ENCODE peak calls at places on chromosome 1, in ten cellular contexts. One of them, this sample, is unnamed.

GRCh38 chr1:246200738-246201137 is 306.3 kb downstream of the SMYD3 start:
- DNase-seq in Peyer's patch: no peak
- DNase-seq in fibroblast of pulmonary artery: no peak
- DNase-seq in Calu3: no peak
- DNase-seq in heart right ventricle: no peak
- DNase-seq in cardiac fibroblast: no peak
- DNase-seq in GM13976: no peak
- DNase-seq in endothelial cell: no peak
- DNase-seq in hepatocyte: no peak
- DNase-seq in lower lobe of right lung: no peak
- DNase-seq in this sample: no peak

GRCh38 chr1:213651077-213651476 is 336.7 kb upstream of the PROX1 start:
- DNase-seq in Peyer's patch: no peak
- DNase-seq in fibroblast of pulmonary artery: no peak
- DNase-seq in Calu3: no peak
- DNase-seq in heart right ventricle: no peak
- DNase-seq in cardiac fibroblast: no peak
- DNase-seq in GM13976: no peak
- DNase-seq in endothelial cell: no peak
- DNase-seq in hepatocyte: no peak
- DNase-seq in lower lobe of right lung: no peak
- DNase-seq in this sample: no peak

GRCh38 chr1:201734776-201735175 is 94.2 kb upstream of the IPO9 start:
- DNase-seq in Peyer's patch: no peak
- DNase-seq in fibroblast of pulmonary artery: no peak
- DNase-seq in Calu3: no peak
- DNase-seq in heart right ventricle: no peak
- DNase-seq in cardiac fibroblast: no peak
- DNase-seq in GM13976: no peak
- DNase-seq in endothelial cell: no peak
- DNase-seq in hepatocyte: no peak
- DNase-seq in lower lobe of right lung: no peak
- DNase-seq in this sample: no peak

GRCh38 chr1:55717111-55717510 is 501.9 kb upstream of the USP24 start:
- DNase-seq in Peyer's patch: no peak
- DNase-seq in fibroblast of pulmonary artery: no peak
- DNase-seq in Calu3: no peak
- DNase-seq in heart right ventricle: no peak
- DNase-seq in cardiac fibroblast: no peak
- DNase-seq in GM13976: no peak
- DNase-seq in endothelial cell: no peak
- DNase-seq in hepatocyte: no peak
- DNase-seq in lower lobe of right lung: no peak
- DNase-seq in this sample: peak

GRCh38 chr1:36137776-36138175 is 11.5 kb downstream of the TRAPPC3 start:
- DNase-seq in Peyer's patch: no peak
- DNase-seq in fibroblast of pulmonary artery: no peak
- DNase-seq in Calu3: no peak
- DNase-seq in heart right ventricle: no peak
- DNase-seq in cardiac fibroblast: no peak
- DNase-seq in GM13976: no peak
- DNase-seq in endothelial cell: no peak
- DNase-seq in hepatocyte: no peak
- DNase-seq in lower lobe of right lung: no peak
- DNase-seq in this sample: no peak

GRCh38 chr1:157403203-157403602 is 149.1 kb downstream of the FCRL5 start:
- DNase-seq in Peyer's patch: no peak
- DNase-seq in fibroblast of pulmonary artery: no peak
- DNase-seq in Calu3: no peak
- DNase-seq in heart right ventricle: no peak
- DNase-seq in cardiac fibroblast: peak
- DNase-seq in GM13976: peak
- DNase-seq in endothelial cell: no peak
- DNase-seq in hepatocyte: peak
- DNase-seq in lower lobe of right lung: no peak
- DNase-seq in this sample: no peak

GRCh38 chr1:243483084-243483845 is 227.4 kb downstream of the SDCCAG8 start:
- DNase-seq in Peyer's patch: no peak
- DNase-seq in fibroblast of pulmonary artery: no peak
- DNase-seq in Calu3: no peak
- DNase-seq in heart right ventricle: no peak
- DNase-seq in cardiac fibroblast: no peak
- DNase-seq in GM13976: peak
- DNase-seq in endothelial cell: peak
- DNase-seq in hepatocyte: no peak
- DNase-seq in lower lobe of right lung: no peak
- DNase-seq in this sample: no peak

GRCh38 chr1:66671472-66671871 is 80.8 kb upstream of the DYNLT5 start:
- DNase-seq in Peyer's patch: no peak
- DNase-seq in fibroblast of pulmonary artery: no peak
- DNase-seq in Calu3: no peak
- DNase-seq in heart right ventricle: no peak
- DNase-seq in cardiac fibroblast: no peak
- DNase-seq in GM13976: no peak
- DNase-seq in endothelial cell: no peak
- DNase-seq in hepatocyte: no peak
- DNase-seq in lower lobe of right lung: no peak
- DNase-seq in this sample: no peak

GRCh38 chr1:10778640-10779039 is 17.8 kb downstream of the CASZ1 start:
- DNase-seq in Peyer's patch: no peak
- DNase-seq in fibroblast of pulmonary artery: no peak
- DNase-seq in Calu3: peak
- DNase-seq in heart right ventricle: no peak
- DNase-seq in cardiac fibroblast: no peak
- DNase-seq in GM13976: no peak
- DNase-seq in endothelial cell: no peak
- DNase-seq in hepatocyte: no peak
- DNase-seq in lower lobe of right lung: peak
- DNase-seq in this sample: no peak

DNA sequence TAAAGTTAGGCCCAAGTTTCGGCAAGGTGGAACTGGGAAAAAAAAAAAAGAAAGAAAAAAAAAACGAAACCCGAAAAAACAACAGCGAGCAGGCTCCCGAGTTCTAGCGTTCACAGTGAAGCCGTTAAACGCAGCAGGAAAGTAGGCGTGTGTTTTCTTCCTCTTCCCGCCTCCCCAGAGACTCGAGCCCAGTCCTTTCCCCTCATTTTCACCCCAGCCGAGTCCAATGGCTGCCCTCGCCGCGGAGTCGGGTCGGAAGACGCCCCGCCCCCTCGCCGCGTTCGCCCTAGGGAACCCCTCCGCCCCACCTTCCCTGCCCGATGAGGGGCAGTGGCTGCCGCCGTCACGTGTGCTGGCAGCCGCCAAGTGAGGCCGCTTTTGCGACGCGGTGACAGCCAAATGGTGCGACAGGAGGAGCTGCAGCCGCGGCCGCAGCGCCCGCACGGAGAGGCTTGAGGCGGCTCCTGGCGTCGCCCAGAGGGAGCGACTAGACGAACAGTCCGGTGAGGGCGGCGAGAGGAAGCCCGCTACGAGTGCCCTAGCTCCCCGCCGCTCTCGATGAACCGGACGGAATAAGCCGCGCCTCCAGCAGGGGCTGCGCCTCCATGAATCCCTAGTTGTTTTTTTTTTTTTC is at the start of gene PKN2:
- DNase-seq in Peyer's patch: peak
- DNase-seq in fibroblast of pulmonary artery: peak
- DNase-seq in Calu3: peak
- DNase-seq in heart right ventricle: peak
- DNase-seq in cardiac fibroblast: peak
- DNase-seq in GM13976: peak
- DNase-seq in endothelial cell: peak
- DNase-seq in hepatocyte: peak
- DNase-seq in lower lobe of right lung: peak
- DNase-seq in this sample: peak
- TF ChIP-seq CTCF in Peyer's patch: no peak
- TF ChIP-seq CTCF in fibroblast of pulmonary artery: no peak
- TF ChIP-seq CTCF in Calu3: no peak
- TF ChIP-seq CTCF in heart right ventricle: no peak
- TF ChIP-seq CTCF in cardiac fibroblast: no peak
- TF ChIP-seq CTCF in GM13976: peak
- TF ChIP-seq CTCF in endothelial cell: peak
- TF ChIP-seq CTCF in hepatocyte: peak
- TF ChIP-seq CTCF in lower lobe of right lung: peak
- TF ChIP-seq CTCF in this sample: peak

GRCh38 chr1:154329152-154329521 is 3.8 kb downstream of the ATP8B2 start:
- DNase-seq in Peyer's patch: no peak
- DNase-seq in fibroblast of pulmonary artery: no peak
- DNase-seq in Calu3: no peak
- DNase-seq in heart right ventricle: no peak
- DNase-seq in cardiac fibroblast: no peak
- DNase-seq in GM13976: no peak
- DNase-seq in endothelial cell: peak
- DNase-seq in hepatocyte: no peak
- DNase-seq in lower lobe of right lung: no peak
- DNase-seq in this sample: peak
- TF ChIP-seq CTCF in Peyer's patch: no peak
- TF ChIP-seq CTCF in fibroblast of pulmonary artery: no peak
- TF ChIP-seq CTCF in Calu3: no peak
- TF ChIP-seq CTCF in heart right ventricle: no peak
- TF ChIP-seq CTCF in cardiac fibroblast: peak
- TF ChIP-seq CTCF in GM13976: no peak
- TF ChIP-seq CTCF in endothelial cell: no peak
- TF ChIP-seq CTCF in hepatocyte: peak
- TF ChIP-seq CTCF in lower lobe of right lung: no peak
- TF ChIP-seq CTCF in this sample: peak

DNA sequence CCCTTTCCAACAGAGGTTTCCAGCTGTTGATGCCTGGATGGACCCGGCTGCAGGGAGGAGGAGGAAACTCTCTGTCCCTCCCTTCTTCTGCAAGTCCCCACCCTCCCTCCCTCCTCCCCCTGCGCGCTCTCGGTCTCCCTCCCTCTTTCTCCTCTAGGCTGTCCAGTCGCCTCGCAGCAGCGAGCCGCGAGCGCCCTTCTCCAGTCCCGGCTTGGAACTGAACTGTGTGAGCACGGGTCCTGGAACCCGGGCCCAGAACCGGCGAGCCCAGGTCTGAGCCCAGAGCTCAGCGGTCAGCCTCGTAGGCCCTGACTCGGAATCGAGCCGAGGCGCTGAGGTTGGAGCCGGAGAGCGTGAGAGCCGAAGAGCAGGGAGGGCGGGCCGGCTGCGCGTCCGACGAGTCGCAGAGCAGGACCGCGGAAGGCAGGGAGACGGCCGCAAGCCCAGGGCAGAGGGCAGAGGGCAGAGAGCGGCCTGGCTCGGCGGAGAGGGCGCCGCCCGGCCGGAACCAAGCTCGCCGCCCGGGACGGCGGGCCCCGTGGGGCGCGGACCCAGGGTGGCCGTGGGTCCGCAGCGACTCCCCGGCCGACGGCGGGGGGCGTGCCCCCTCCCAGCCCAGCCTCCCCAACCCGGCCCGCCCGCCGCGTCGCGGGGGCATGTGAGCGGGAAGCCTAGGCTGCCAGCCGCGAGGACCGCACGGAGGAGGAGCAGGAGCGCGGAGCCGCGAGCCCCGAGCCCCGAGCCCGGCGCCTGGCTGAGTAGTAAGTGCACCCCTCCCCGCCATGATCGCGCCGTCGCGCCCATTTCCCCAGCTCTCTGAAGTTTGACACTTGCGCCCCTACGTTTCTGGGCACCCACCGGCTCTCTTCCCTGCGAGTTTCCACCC is at the start of gene SOX13:
- DNase-seq in Peyer's patch: peak
- DNase-seq in fibroblast of pulmonary artery: peak
- DNase-seq in Calu3: peak
- DNase-seq in heart right ventricle: peak
- DNase-seq in cardiac fibroblast: peak
- DNase-seq in GM13976: peak
- DNase-seq in endothelial cell: peak
- DNase-seq in hepatocyte: peak
- DNase-seq in lower lobe of right lung: peak
- DNase-seq in this sample: peak
- TF ChIP-seq CTCF in Peyer's patch: no peak
- TF ChIP-seq CTCF in fibroblast of pulmonary artery: peak
- TF ChIP-seq CTCF in Calu3: no peak
- TF ChIP-seq CTCF in heart right ventricle: no peak
- TF ChIP-seq CTCF in cardiac fibroblast: peak
- TF ChIP-seq CTCF in GM13976: no peak
- TF ChIP-seq CTCF in endothelial cell: no peak
- TF ChIP-seq CTCF in hepatocyte: peak
- TF ChIP-seq CTCF in lower lobe of right lung: peak
- TF ChIP-seq CTCF in this sample: peak

GRCh38 chr1:232005300-232005699 is 378.7 kb downstream of the DISC1 start:
- DNase-seq in Peyer's patch: no peak
- DNase-seq in fibroblast of pulmonary artery: no peak
- DNase-seq in Calu3: no peak
- DNase-seq in heart right ventricle: no peak
- DNase-seq in cardiac fibroblast: no peak
- DNase-seq in GM13976: no peak
- DNase-seq in endothelial cell: no peak
- DNase-seq in hepatocyte: no peak
- DNase-seq in lower lobe of right lung: no peak
- DNase-seq in this sample: no peak

GRCh38 chr1:232011961-232012360 is 385.4 kb downstream of the DISC1 start:
- DNase-seq in Peyer's patch: no peak
- DNase-seq in fibroblast of pulmonary artery: peak
- DNase-seq in Calu3: no peak
- DNase-seq in heart right ventricle: no peak
- DNase-seq in cardiac fibroblast: no peak
- DNase-seq in GM13976: no peak
- DNase-seq in endothelial cell: no peak
- DNase-seq in hepatocyte: no peak
- DNase-seq in lower lobe of right lung: no peak
- DNase-seq in this sample: no peak

GRCh38 chr1:232014941-232015340 is 388.4 kb downstream of the DISC1 start:
- DNase-seq in Peyer's patch: no peak
- DNase-seq in fibroblast of pulmonary artery: no peak
- DNase-seq in Calu3: no peak
- DNase-seq in heart right ventricle: no peak
- DNase-seq in cardiac fibroblast: no peak
- DNase-seq in GM13976: no peak
- DNase-seq in endothelial cell: no peak
- DNase-seq in hepatocyte: no peak
- DNase-seq in lower lobe of right lung: no peak
- DNase-seq in this sample: no peak

GRCh38 chr1:232012773-232013386 is 386.3 kb downstream of the DISC1 start:
- DNase-seq in Peyer's patch: peak
- DNase-seq in fibroblast of pulmonary artery: peak
- DNase-seq in Calu3: peak
- DNase-seq in heart right ventricle: peak
- DNase-seq in cardiac fibroblast: peak
- DNase-seq in GM13976: no peak
- DNase-seq in endothelial cell: no peak
- DNase-seq in hepatocyte: peak
- DNase-seq in lower lobe of right lung: no peak
- DNase-seq in this sample: peak

GRCh38 chr1:232009741-232010140 is 383.2 kb downstream of the DISC1 start:
- DNase-seq in Peyer's patch: no peak
- DNase-seq in fibroblast of pulmonary artery: no peak
- DNase-seq in Calu3: peak
- DNase-seq in heart right ventricle: no peak
- DNase-seq in cardiac fibroblast: no peak
- DNase-seq in GM13976: no peak
- DNase-seq in endothelial cell: no peak
- DNase-seq in hepatocyte: no peak
- DNase-seq in lower lobe of right lung: no peak
- DNase-seq in this sample: no peak
- TF ChIP-seq CTCF in Peyer's patch: no peak
- TF ChIP-seq CTCF in fibroblast of pulmonary artery: no peak
- TF ChIP-seq CTCF in Calu3: no peak
- TF ChIP-seq CTCF in heart right ventricle: no peak
- TF ChIP-seq CTCF in cardiac fibroblast: no peak
- TF ChIP-seq CTCF in GM13976: no peak
- TF ChIP-seq CTCF in endothelial cell: no peak
- TF ChIP-seq CTCF in hepatocyte: no peak
- TF ChIP-seq CTCF in lower lobe of right lung: no peak
- TF ChIP-seq CTCF in this sample: no peak

This sample was measured in fibroblast of the aortic adventitia.